ENCODE peak calls at places on chromosomes 6 and 20, in five cellular contexts. P is H9, S is transverse colon, U is coronary artery, Q is astrocyte of the spinal cord. I is an unnamed sample.

GRCh38 chr20:63738687-63739128 is 868 bp upstream of the SLC2A4RG start:
- DNase-seq in P (peak), S (peak), U (no peak), Q (peak), I (peak)

GRCh38 chr20:15654208-15654649 is 919.0 kb downstream of the KIF16B start:
- DNase-seq in P (peak), S (peak), U (no peak), Q (peak), I (no peak)

GRCh38 chr6:40907198-40907701 is 131.8 kb downstream of the UNC5CL start:
- DNase-seq in P (no peak), S (peak), U (no peak), Q (peak), I (no peak)

GRCh38 chr6:52457096-52457495 is 37.0 kb downstream of the EFHC1 start:
- DNase-seq in P (no peak), S (no peak), U (no peak), Q (no peak), I (no peak)

GRCh38 chr20:63312268-63312667 is 19.3 kb downstream of the COL20A1 start:
- DNase-seq in P (no peak), S (no peak), U (no peak), Q (no peak), I (no peak)

GRCh38 chr6:99603421-99604160 is 3.0 kb upstream of the PRDM13 start:
- DNase-seq in P (peak), S (no peak), U (peak), Q (peak), I (peak)

GRCh38 chr20:51412991-51413471 is 129.5 kb downstream of the NFATC2 start:
- DNase-seq in P (no peak), S (no peak), U (no peak), Q (peak), I (no peak)

GRCh38 chr6:6218246-6219085 is 102.0 kb downstream of the F13A1 start:
- DNase-seq in P (no peak), S (no peak), U (no peak), Q (peak), I (no peak)

DNA sequence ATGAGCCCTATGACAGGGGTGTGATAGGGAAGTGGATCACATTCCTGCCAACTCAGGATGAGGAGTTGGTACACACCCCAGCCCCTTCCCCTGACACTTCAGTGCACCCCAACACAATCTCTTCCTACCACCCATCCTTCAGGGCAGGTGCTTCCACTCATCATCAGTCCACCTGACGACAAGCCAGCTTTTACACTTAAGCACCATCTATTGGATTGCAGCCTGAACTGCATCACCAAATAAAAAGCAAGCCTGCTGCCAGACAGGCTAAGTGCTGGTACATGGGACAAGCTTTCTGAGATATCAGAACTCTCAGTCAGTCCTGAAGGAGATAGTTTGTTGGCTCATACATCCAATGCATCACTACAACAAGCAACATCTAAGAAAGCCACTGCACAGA is 69.0 kb upstream of the TMEM200A start:
- DNase-seq in P (no peak), S (no peak), U (no peak), Q (no peak), I (no peak)
- TF ChIP-seq CTCF in P (peak), S (no peak), U (no peak), Q (no peak), I (no peak)

GRCh38 chr20:61573415-61574305 is 321.6 kb downstream of the CDH4 start:
- DNase-seq in P (no peak), S (no peak), U (no peak), Q (no peak), I (no peak)

GRCh38 chr20:61572789-61573188 is 320.7 kb downstream of the CDH4 start:
- DNase-seq in P (no peak), S (no peak), U (no peak), Q (no peak), I (no peak)

GRCh38 chr20:61571221-61571620 is 319.2 kb downstream of the CDH4 start:
- DNase-seq in P (no peak), S (no peak), U (no peak), Q (no peak), I (no peak)

GRCh38 chr20:61570796-61571195 is 318.7 kb downstream of the CDH4 start:
- DNase-seq in P (no peak), S (no peak), U (no peak), Q (no peak), I (no peak)

GRCh38 chr20:61572312-61572711 is 320.3 kb downstream of the CDH4 start:
- DNase-seq in P (no peak), S (no peak), U (no peak), Q (no peak), I (no peak)
- TF ChIP-seq CTCF in P (no peak), S (no peak), U (no peak), Q (no peak), I (no peak)

GRCh38 chr20:37494301-37494700 is 26.7 kb upstream of the NNAT start:
- DNase-seq in P (no peak), S (no peak), U (no peak), Q (no peak), I (no peak)

GRCh38 chr20:37492096-37492625 is 28.9 kb upstream of the NNAT start:
- DNase-seq in P (no peak), S (no peak), U (no peak), Q (no peak), I (no peak)

GRCh38 chr20:37494796-37495195 is 26.3 kb upstream of the NNAT start:
- DNase-seq in P (no peak), S (no peak), U (no peak), Q (no peak), I (no peak)

GRCh38 chr20:37490670-37491350 is 30.2 kb upstream of the NNAT start:
- DNase-seq in P (no peak), S (no peak), U (no peak), Q (no peak), I (no peak)

GRCh38 chr20:37492945-37493344 is 28.1 kb upstream of the NNAT start:
- DNase-seq in P (no peak), S (no peak), U (no peak), Q (no peak), I (no peak)
- TF ChIP-seq CTCF in P (no peak), S (no peak), U (no peak), Q (no peak), I (no peak)

GRCh38 chr20:20454850-20455627 is 87.1 kb downstream of the INSM1 start:
- DNase-seq in P (no peak), S (no peak), U (no peak), Q (no peak), I (peak)

GRCh38 chr20:20448891-20449290 is 81.0 kb downstream of the INSM1 start:
- DNase-seq in P (no peak), S (no peak), U (no peak), Q (no peak), I (no peak)

GRCh38 chr20:20454367-20454766 is 86.5 kb downstream of the INSM1 start:
- DNase-seq in P (no peak), S (no peak), U (no peak), Q (no peak), I (no peak)

GRCh38 chr20:20450461-20451027 is 82.6 kb downstream of the INSM1 start:
- DNase-seq in P (no peak), S (no peak), U (no peak), Q (peak), I (no peak)

GRCh38 chr20:20452254-20452676 is 84.4 kb downstream of the INSM1 start:
- DNase-seq in P (peak), S (peak), U (no peak), Q (peak), I (peak)
- TF ChIP-seq CTCF in P (peak), S (no peak), U (no peak), Q (no peak), I (no peak)

DNA sequence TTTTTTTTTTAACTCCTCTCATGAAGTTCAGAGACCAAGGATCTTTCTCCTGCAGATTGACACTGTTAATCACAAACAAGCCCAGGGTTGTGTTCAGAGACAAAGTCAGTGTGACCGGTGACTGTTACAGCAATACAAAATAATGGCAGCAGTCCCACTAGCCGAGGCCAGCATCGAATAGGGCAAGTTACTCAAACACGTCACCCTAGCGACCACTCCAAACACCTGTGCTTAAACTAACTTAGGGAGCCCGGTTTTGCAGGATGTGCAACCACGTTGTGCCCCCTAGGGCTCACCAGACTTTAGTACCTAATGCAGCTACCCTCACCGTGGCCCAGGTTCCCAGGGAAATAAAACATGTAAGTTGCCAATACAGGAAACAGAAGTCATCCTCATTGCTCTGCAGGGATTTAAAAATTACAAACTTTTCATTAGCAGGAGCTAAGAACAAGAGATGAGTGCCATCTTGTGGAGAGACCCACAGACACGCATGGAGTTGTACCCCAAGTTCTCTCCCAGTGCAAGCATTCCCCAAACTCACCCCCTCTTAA is 38.1 kb downstream of the FAM50B start:
- DNase-seq in P (no peak), S (no peak), U (no peak), Q (peak), I (no peak)
- TF ChIP-seq CTCF in P (peak), S (peak), U (no peak), Q (peak), I (no peak)

DNA sequence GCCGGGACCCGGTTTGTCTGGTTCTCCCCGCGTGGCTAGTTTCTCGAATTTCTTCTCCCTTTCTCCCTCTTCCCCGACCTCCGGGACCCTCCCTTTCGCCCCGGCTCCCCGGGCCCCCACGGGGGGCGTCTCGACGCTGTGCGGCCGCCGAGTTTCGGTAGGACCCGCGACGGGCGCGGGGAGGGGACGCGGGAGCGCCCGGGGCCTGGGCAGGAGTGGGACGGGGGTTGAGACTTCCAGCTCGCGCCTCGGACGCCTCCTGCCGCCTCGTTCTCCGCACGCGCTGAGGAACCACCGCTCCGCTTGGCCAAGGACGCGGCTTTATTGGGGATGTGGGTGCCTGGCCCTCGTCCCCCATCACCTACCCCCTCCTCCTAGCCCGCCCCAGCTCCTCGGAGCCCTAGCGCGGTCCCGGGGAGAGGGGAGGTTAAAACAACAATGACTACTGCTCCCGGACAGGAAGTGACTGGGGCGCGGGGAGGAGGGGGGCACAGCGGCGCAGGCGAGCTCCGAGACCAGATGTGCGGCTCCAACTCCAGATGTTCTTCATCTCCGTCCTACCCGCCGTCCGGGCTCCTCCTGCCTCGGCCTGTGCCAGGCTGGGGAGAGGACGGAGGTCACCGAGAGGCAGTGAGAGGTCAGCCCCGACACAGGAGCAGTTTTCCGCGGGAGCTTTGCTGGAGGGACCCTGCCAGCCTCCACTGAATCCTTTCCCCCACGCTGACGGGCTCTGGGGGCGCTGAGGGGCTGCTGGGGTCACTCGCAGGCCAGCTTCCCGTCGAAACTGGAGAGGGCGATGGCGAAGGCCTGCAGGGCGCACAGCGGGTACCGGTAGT is 910 bp upstream of the TEAD3 start:
- DNase-seq in P (peak), S (peak), U (peak), Q (peak), I (peak)
- TF ChIP-seq CTCF in P (no peak), S (no peak), U (peak), Q (no peak), I (no peak)

DNA sequence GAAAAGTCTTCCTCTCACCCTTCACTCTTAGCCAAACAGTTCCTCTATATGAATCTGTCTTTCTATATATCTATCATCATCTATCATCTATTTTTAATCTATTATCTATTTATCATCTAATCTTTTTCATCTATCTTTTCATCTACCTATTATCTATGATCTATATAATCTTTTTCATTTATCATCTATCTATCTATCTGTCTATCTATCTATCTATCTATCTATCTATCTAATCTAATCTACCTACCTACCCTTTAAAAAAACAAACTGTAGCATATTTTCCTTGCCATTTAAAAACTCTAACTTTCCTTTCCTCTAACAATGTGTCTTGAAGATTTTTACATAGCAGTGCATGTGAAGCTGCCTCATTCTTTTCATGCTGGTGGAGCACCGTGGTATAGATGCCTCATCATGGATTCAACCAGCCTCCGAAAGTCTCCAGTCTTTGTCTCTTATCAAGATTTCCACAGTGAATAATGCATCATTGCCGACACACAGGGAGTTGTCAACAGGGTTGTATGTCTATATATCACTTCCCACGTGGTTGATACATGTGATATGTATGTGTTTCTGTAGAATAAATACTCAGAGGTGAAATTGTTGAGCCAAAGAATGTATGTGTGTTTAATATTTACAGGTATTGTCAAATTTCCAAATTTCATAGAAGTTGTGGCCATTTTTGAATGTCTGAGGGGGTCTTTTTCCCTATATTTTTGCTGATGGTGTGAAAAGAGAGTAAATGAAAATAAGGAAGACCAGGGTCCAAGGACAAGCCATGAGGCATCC is 51.3 kb downstream of the VEGFA start:
- DNase-seq in P (no peak), S (no peak), U (no peak), Q (no peak), I (no peak)
- TF ChIP-seq CTCF in P (no peak), S (no peak), U (no peak), Q (no peak), I (no peak)

GRCh38 chr20:40945754-40946451 is 82.7 kb upstream of the TOP1 start:
- DNase-seq in P (peak), S (peak), U (no peak), Q (peak), I (peak)
- TF ChIP-seq CTCF in P (peak), S (peak), U (peak), Q (peak), I (peak)

GRCh38 chr6:48983377-48983776 is 479.7 kb downstream of the MMUT start:
- DNase-seq in P (no peak), S (no peak), U (no peak), Q (no peak), I (no peak)
- TF ChIP-seq CTCF in P (no peak), S (no peak), U (no peak), Q (no peak), I (no peak)

GRCh38 chr6:108671175-108671574 is 110.5 kb downstream of the FOXO3 start:
- DNase-seq in P (no peak), S (no peak), U (no peak), Q (no peak), I (no peak)
- TF ChIP-seq CTCF in P (no peak), S (no peak), U (no peak), Q (no peak), I (no peak)

I was measured in glutamatergic neuron.